ENCODE peak calls at places on chromosomes 6 and 20, in four cellular contexts. One of them, this sample, is unnamed.

GRCh38 chr20:63345328-63346100 is 15.6 kb downstream of the CHRNA4 start:
- DNase-seq in MM.1S: no peak
- DNase-seq in pancreas: no peak
- DNase-seq in HFFc6: no peak
- DNase-seq in this sample: no peak

GRCh38 chr6:9520417-9521151 is 894.3 kb downstream of the TFAP2A start:
- DNase-seq in pancreas: no peak
- DNase-seq in HFFc6: peak; percentile 82
- DNase-seq in MM.1S: no peak
- DNase-seq in this sample: no peak

GRCh38 chr6:1635305-1636010 is 25.7 kb downstream of the FOXC1 start:
- DNase-seq in pancreas: no peak
- DNase-seq in HFFc6: no peak
- DNase-seq in MM.1S: no peak
- DNase-seq in this sample: no peak

GRCh38 chr6:18595774-18596528 is 208.8 kb downstream of the RNF144B start:
- DNase-seq in MM.1S: peak; percentile 56
- DNase-seq in pancreas: peak; percentile 23
- DNase-seq in HFFc6: peak; percentile 48
- DNase-seq in this sample: peak; percentile 40

GRCh38 chr20:63508072-63508768 is 9.3 kb upstream of the EEF1A2 start:
- DNase-seq in MM.1S: no peak
- DNase-seq in pancreas: no peak
- DNase-seq in HFFc6: no peak
- DNase-seq in this sample: no peak

GRCh38 chr6:106509420-106510089 is 119.7 kb downstream of the RTN4IP1 start:
- DNase-seq in pancreas: no peak
- DNase-seq in MM.1S: no peak
- DNase-seq in HFFc6: no peak
- DNase-seq in this sample: peak; percentile 25

GRCh38 chr6:158697798-158698197 is 47.9 kb downstream of the SYTL3 start:
- DNase-seq in MM.1S: no peak
- DNase-seq in HFFc6: peak; percentile 80
- DNase-seq in pancreas: no peak
- DNase-seq in this sample: no peak

GRCh38 chr6:7131390-7131789 is 23.6 kb downstream of the RREB1 start:
- DNase-seq in MM.1S: no peak
- DNase-seq in pancreas: no peak
- DNase-seq in HFFc6: no peak
- DNase-seq in this sample: no peak

GRCh38 chr6:105879902-105880547 is 206.1 kb upstream of the PRDM1 start:
- DNase-seq in MM.1S: peak; percentile 50
- DNase-seq in HFFc6: no peak
- DNase-seq in pancreas: no peak
- DNase-seq in this sample: no peak

GRCh38 chr6:145669627-145670034 is 65.7 kb downstream of the EPM2A start:
- DNase-seq in MM.1S: no peak
- DNase-seq in pancreas: no peak
- DNase-seq in HFFc6: peak; percentile 80
- DNase-seq in this sample: no peak

GRCh38 chr20:35820715-35821114 is 48.9 kb downstream of the PHF20 start:
- DNase-seq in pancreas: no peak
- DNase-seq in HFFc6: peak; percentile 51
- DNase-seq in MM.1S: no peak
- DNase-seq in this sample: no peak

GRCh38 chr6:87944541-87944954 is 103.1 kb upstream of the SPACA1 start:
- DNase-seq in MM.1S: no peak
- DNase-seq in HFFc6: peak; percentile 79
- DNase-seq in pancreas: peak; percentile 14
- DNase-seq in this sample: peak; percentile 21

GRCh38 chr6:157135691-157136090 is 187.6 kb downstream of the TMEM242 start:
- DNase-seq in HFFc6: peak; percentile 9
- DNase-seq in pancreas: no peak
- DNase-seq in MM.1S: no peak
- DNase-seq in this sample: no peak

GRCh38 chr6:116251568-116252384 is 2.1 kb downstream of the TSPYL4 start:
- DNase-seq in MM.1S: no peak
- DNase-seq in HFFc6: peak; percentile 80
- DNase-seq in pancreas: no peak
- DNase-seq in this sample: no peak

GRCh38 chr6:36724514-36725385 is 27.1 kb downstream of the RAB44 start:
- DNase-seq in HFFc6: peak; percentile 56
- DNase-seq in MM.1S: peak; percentile 46
- DNase-seq in pancreas: peak; percentile 76
- DNase-seq in this sample: peak; percentile 80

GRCh38 chr20:58864346-58864745 is 11.8 kb downstream of the GNAS start:
- DNase-seq in pancreas: no peak
- DNase-seq in MM.1S: no peak
- DNase-seq in HFFc6: no peak
- DNase-seq in this sample: peak; percentile 49

GRCh38 chr6:80742481-80742880 is 636.0 kb downstream of the BCKDHB start:
- DNase-seq in HFFc6: peak; percentile 47
- DNase-seq in pancreas: no peak
- DNase-seq in MM.1S: peak; percentile 51
- DNase-seq in this sample: no peak

GRCh38 chr6:53466257-53466656 is 78.6 kb downstream of the GCLC start:
- DNase-seq in MM.1S: no peak
- DNase-seq in HFFc6: no peak
- DNase-seq in pancreas: no peak
- DNase-seq in this sample: no peak

GRCh38 chr6:25142506-25142905 is 136.7 kb upstream of the CARMIL1 start:
- DNase-seq in MM.1S: no peak
- DNase-seq in pancreas: no peak
- DNase-seq in HFFc6: no peak
- DNase-seq in this sample: no peak

GRCh38 chr20:6530254-6530653 is 237.2 kb upstream of the BMP2 start:
- DNase-seq in HFFc6: no peak
- DNase-seq in MM.1S: no peak
- DNase-seq in pancreas: no peak
- DNase-seq in this sample: no peak

GRCh38 chr20:59017493-59018231 is 1.6 kb upstream of the TUBB1 start:
- DNase-seq in MM.1S: no peak
- DNase-seq in pancreas: no peak
- DNase-seq in HFFc6: no peak
- DNase-seq in this sample: no peak

GRCh38 chr6:37482356-37483292 is 17.1 kb downstream of the CCDC167 start:
- DNase-seq in HFFc6: no peak
- DNase-seq in pancreas: no peak
- DNase-seq in MM.1S: no peak
- DNase-seq in this sample: no peak

GRCh38 chr20:58147628-58148370 is 80.7 kb downstream of the ANKRD60 start:
- DNase-seq in HFFc6: no peak
- DNase-seq in pancreas: no peak
- DNase-seq in MM.1S: no peak
- DNase-seq in this sample: no peak

GRCh38 chr6:157380458-157380778 is 572 bp upstream of the ZDHHC14 start:
- DNase-seq in pancreas: no peak
- DNase-seq in HFFc6: no peak
- DNase-seq in MM.1S: no peak
- DNase-seq in this sample: peak; percentile 53

GRCh38 chr6:56749632-56750151 is 107.0 kb upstream of the DST start:
- DNase-seq in MM.1S: no peak
- DNase-seq in pancreas: no peak
- DNase-seq in HFFc6: peak; percentile 91
- DNase-seq in this sample: no peak

GRCh38 chr6:41937881-41938574 is 3.6 kb downstream of the CCND3 start:
- DNase-seq in MM.1S: no peak
- DNase-seq in HFFc6: no peak
- DNase-seq in pancreas: no peak
- DNase-seq in this sample: no peak

GRCh38 chr20:57986776-57987175 is 241.7 kb downstream of the ANKRD60 start:
- DNase-seq in HFFc6: no peak
- DNase-seq in pancreas: no peak
- DNase-seq in MM.1S: no peak
- DNase-seq in this sample: no peak

DNA sequence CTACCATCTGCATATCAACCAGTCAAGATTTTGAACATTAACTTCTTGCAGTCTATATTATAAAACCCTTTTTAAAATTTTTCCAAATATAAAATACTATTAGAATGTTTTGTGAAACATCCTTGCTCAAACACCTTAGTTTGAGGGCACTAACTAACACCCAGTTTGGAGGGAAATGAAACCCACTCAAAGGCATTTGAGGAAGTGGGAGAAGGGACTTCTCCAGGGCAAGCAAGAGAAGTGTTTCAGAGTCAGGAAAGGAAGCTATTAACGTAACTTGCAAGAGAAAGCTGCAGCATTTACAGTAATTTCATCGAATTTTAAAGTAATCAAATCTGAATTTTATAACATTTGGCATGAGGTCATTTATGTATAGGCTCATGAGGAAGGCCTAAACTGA is 21.3 kb downstream of the MTFR2 start:
- DNase-seq in pancreas: no peak
- DNase-seq in HFFc6: no peak
- DNase-seq in MM.1S: no peak
- DNase-seq in this sample: no peak
- TF ChIP-seq CTCF in pancreas: no peak
- TF ChIP-seq CTCF in HFFc6: no peak
- TF ChIP-seq CTCF in MM.1S: no peak
- TF ChIP-seq CTCF in this sample: no peak

GRCh38 chr20:46118481-46119020 is 437 bp downstream of the CD40 start:
- DNase-seq in pancreas: peak; percentile 24
- DNase-seq in MM.1S: peak; percentile 27
- DNase-seq in HFFc6: no peak
- DNase-seq in this sample: peak; percentile 55
- TF ChIP-seq CTCF in pancreas: no peak
- TF ChIP-seq CTCF in MM.1S: no peak
- TF ChIP-seq CTCF in HFFc6: no peak
- TF ChIP-seq CTCF in this sample: no peak

GRCh38 chr6:113980937-113981554 is 10.1 kb upstream of the HDAC2 start:
- DNase-seq in pancreas: no peak
- DNase-seq in MM.1S: peak; percentile 30
- DNase-seq in HFFc6: no peak
- DNase-seq in this sample: peak; percentile 20
- TF ChIP-seq CTCF in pancreas: peak; percentile 30
- TF ChIP-seq CTCF in MM.1S: peak; percentile 55
- TF ChIP-seq CTCF in HFFc6: peak; percentile 75
- TF ChIP-seq CTCF in this sample: peak; percentile 10

DNA sequence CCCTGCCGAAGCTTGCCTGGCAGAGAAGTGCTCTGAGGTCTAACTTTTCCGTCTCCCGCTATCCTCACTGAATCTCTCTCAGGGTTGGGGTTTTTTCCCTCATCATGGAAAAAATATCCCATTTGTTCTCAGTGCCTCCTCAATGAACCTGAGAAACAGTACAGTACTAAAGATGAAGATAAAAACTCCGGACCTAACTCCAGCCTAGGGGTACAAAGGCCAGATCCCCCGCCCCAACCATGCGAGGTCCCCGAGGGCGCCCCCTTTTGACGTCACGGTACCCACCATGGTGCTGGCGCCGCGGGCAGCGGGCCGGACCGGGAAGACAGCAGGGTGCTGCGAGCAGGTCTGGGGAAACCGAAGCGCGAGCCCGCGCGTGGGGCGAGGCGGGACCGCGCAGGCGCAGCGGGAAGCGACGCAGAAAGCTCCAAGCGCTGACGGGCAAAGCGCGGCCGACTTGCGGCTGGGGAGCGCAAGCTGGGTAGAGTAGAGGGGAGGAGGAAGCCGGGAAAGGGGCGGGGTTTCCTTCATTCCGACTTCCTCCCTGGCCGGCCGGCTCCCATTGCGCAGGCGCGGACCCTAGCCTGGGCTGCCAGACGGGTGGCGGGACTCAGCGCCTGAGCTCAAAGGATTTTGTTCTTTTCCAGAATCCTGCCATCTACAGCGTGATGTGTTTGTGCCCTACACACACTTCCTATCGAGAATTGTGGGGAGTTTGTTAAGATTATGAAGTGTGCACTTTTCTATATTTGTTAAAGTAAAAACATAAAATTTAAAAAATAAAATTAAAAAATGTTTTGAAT is at the start of gene LSM2:
- DNase-seq in pancreas: peak; percentile 97
- DNase-seq in MM.1S: peak; percentile 93
- DNase-seq in HFFc6: peak; percentile 97
- DNase-seq in this sample: peak; percentile 100
- TF ChIP-seq CTCF in pancreas: no peak
- TF ChIP-seq CTCF in MM.1S: peak; percentile 36
- TF ChIP-seq CTCF in HFFc6: peak; percentile 68
- TF ChIP-seq CTCF in this sample: no peak

GRCh38 chr6:5135783-5136376 is 50.7 kb downstream of the PPP1R3G start:
- DNase-seq in HFFc6: no peak
- DNase-seq in pancreas: no peak
- DNase-seq in MM.1S: peak; percentile 28
- DNase-seq in this sample: peak; percentile 51
- TF ChIP-seq CTCF in HFFc6: peak; percentile 79
- TF ChIP-seq CTCF in pancreas: peak; percentile 42
- TF ChIP-seq CTCF in MM.1S: peak; percentile 67
- TF ChIP-seq CTCF in this sample: peak; percentile 39

DNA sequence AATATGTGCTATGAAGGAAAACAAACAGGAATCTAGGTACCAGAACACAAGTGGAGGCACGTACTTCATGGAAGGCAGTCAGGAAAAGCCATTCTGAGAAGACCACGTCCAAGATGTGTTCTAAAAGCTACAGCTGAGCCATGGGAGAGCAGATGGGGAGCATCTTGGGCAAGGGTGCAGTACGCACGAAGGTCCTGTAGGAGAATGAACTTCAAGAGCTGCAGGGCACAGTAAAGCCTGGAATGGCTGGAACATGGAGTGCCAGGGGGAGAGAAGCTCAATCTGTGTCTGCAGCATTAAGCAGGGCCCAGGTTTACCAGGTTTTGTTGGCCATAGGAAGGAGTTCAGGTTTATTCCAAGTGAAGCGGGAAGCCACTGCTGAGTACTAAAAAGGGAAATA is 30.0 kb downstream of the ADTRP start:
- DNase-seq in pancreas: no peak
- DNase-seq in MM.1S: no peak
- DNase-seq in HFFc6: no peak
- DNase-seq in this sample: no peak
- TF ChIP-seq CTCF in pancreas: no peak
- TF ChIP-seq CTCF in MM.1S: no peak
- TF ChIP-seq CTCF in HFFc6: peak; percentile 29
- TF ChIP-seq CTCF in this sample: no peak

GRCh38 chr20:53658327-53658726 is 64.7 kb upstream of the ZNF217 start:
- DNase-seq in HFFc6: no peak
- DNase-seq in pancreas: no peak
- DNase-seq in MM.1S: no peak
- DNase-seq in this sample: no peak

GRCh38 chr20:53658973-53659372 is 65.3 kb upstream of the ZNF217 start:
- DNase-seq in pancreas: no peak
- DNase-seq in HFFc6: no peak
- DNase-seq in MM.1S: no peak
- DNase-seq in this sample: no peak

GRCh38 chr20:53662595-53662994 is 69.0 kb upstream of the ZNF217 start:
- DNase-seq in pancreas: no peak
- DNase-seq in MM.1S: no peak
- DNase-seq in HFFc6: no peak
- DNase-seq in this sample: no peak

GRCh38 chr20:53660078-53660909 is 66.7 kb upstream of the ZNF217 start:
- DNase-seq in pancreas: no peak
- DNase-seq in MM.1S: peak; percentile 44
- DNase-seq in HFFc6: no peak
- DNase-seq in this sample: peak; percentile 52

GRCh38 chr20:53660947-53661381 is 67.3 kb upstream of the ZNF217 start:
- DNase-seq in MM.1S: peak; percentile 86
- DNase-seq in HFFc6: no peak
- DNase-seq in pancreas: no peak
- DNase-seq in this sample: peak; percentile 47
- TF ChIP-seq CTCF in MM.1S: peak; percentile 39
- TF ChIP-seq CTCF in HFFc6: peak; percentile 24
- TF ChIP-seq CTCF in pancreas: no peak
- TF ChIP-seq CTCF in this sample: no peak

GRCh38 chr20:15767636-15768369 is 805.4 kb downstream of the KIF16B start:
- DNase-seq in pancreas: no peak
- DNase-seq in MM.1S: no peak
- DNase-seq in HFFc6: no peak
- DNase-seq in this sample: no peak
- TF ChIP-seq CTCF in pancreas: no peak
- TF ChIP-seq CTCF in MM.1S: no peak
- TF ChIP-seq CTCF in HFFc6: no peak
- TF ChIP-seq CTCF in this sample: no peak

This sample was measured in GM13976.